ENCODE peak calls at places on chromosomes 7 and 10, in eight cellular contexts. One of them, this sample, is unnamed.

GRCh38 chr7:8125680-8126444 is 136.1 kb downstream of the ICA1 start:
- DNase-seq in IMR-90: no peak
- DNase-seq in ELR: no peak
- DNase-seq in AG04450: no peak
- DNase-seq in ecto neural progenitor cell: no peak
- DNase-seq in WTC11: no peak
- DNase-seq in EH: no peak
- DNase-seq in amniotic epithelial cell: no peak
- DNase-seq in this sample: no peak

GRCh38 chr7:1843271-1843861 is 173.3 kb downstream of the ELFN1 start:
- DNase-seq in IMR-90: peak
- DNase-seq in ELR: peak
- DNase-seq in AG04450: no peak
- DNase-seq in ecto neural progenitor cell: no peak
- DNase-seq in WTC11: no peak
- DNase-seq in EH: peak
- DNase-seq in amniotic epithelial cell: no peak
- DNase-seq in this sample: peak

GRCh38 chr7:39688611-39689485 is 65.5 kb downstream of the RALA start:
- DNase-seq in IMR-90: no peak
- DNase-seq in ELR: peak
- DNase-seq in AG04450: no peak
- DNase-seq in ecto neural progenitor cell: no peak
- DNase-seq in WTC11: no peak
- DNase-seq in EH: peak
- DNase-seq in amniotic epithelial cell: no peak
- DNase-seq in this sample: no peak

GRCh38 chr7:143002856-143003255 is 24.1 kb downstream of the OR9A2 start:
- DNase-seq in IMR-90: no peak
- DNase-seq in ELR: no peak
- DNase-seq in AG04450: no peak
- DNase-seq in ecto neural progenitor cell: no peak
- DNase-seq in WTC11: no peak
- DNase-seq in EH: no peak
- DNase-seq in amniotic epithelial cell: no peak
- DNase-seq in this sample: no peak

GRCh38 chr10:98376485-98376884 is 38.5 kb downstream of the PYROXD2 start:
- DNase-seq in IMR-90: peak
- DNase-seq in ELR: no peak
- DNase-seq in AG04450: peak
- DNase-seq in ecto neural progenitor cell: no peak
- DNase-seq in WTC11: no peak
- DNase-seq in EH: no peak
- DNase-seq in amniotic epithelial cell: peak
- DNase-seq in this sample: no peak

GRCh38 chr7:155007947-155008346 is 5.0 kb upstream of the PAXIP1 start:
- DNase-seq in IMR-90: no peak
- DNase-seq in ELR: peak
- DNase-seq in AG04450: no peak
- DNase-seq in ecto neural progenitor cell: peak
- DNase-seq in WTC11: peak
- DNase-seq in EH: peak
- DNase-seq in amniotic epithelial cell: no peak
- DNase-seq in this sample: peak

GRCh38 chr7:65832281-65832680 is 40.6 kb upstream of the VKORC1L1 start:
- DNase-seq in IMR-90: peak
- DNase-seq in ELR: peak
- DNase-seq in AG04450: no peak
- DNase-seq in ecto neural progenitor cell: no peak
- DNase-seq in WTC11: peak
- DNase-seq in EH: peak
- DNase-seq in amniotic epithelial cell: peak
- DNase-seq in this sample: peak

GRCh38 chr7:107938448-107939250 is 47.7 kb downstream of the DLD start:
- DNase-seq in IMR-90: no peak
- DNase-seq in ELR: peak
- DNase-seq in AG04450: no peak
- DNase-seq in ecto neural progenitor cell: no peak
- DNase-seq in WTC11: no peak
- DNase-seq in EH: peak
- DNase-seq in amniotic epithelial cell: no peak
- DNase-seq in this sample: no peak

GRCh38 chr7:139855498-139856270 is 26.6 kb downstream of the TBXAS1 start:
- DNase-seq in IMR-90: no peak
- DNase-seq in ELR: no peak
- DNase-seq in AG04450: no peak
- DNase-seq in ecto neural progenitor cell: no peak
- DNase-seq in WTC11: no peak
- DNase-seq in EH: no peak
- DNase-seq in amniotic epithelial cell: no peak
- DNase-seq in this sample: no peak